ENCODE peak calls at places on chromosomes 3 and 15, in five cellular contexts. One of them, this sample, is unnamed.

GRCh38 chr3:36446230-36446629 is 65.9 kb downstream of the STAC start:
- DNase-seq in pancreas: no peak
- DNase-seq in OCI-LY7: no peak
- DNase-seq in cardiac muscle cell: no peak
- DNase-seq in GM12865: no peak
- DNase-seq in this sample: no peak

GRCh38 chr3:180142041-180142440 is 105.3 kb upstream of the PEX5L start:
- DNase-seq in OCI-LY7: no peak
- DNase-seq in cardiac muscle cell: no peak
- DNase-seq in GM12865: no peak
- DNase-seq in pancreas: no peak
- DNase-seq in this sample: no peak

GRCh38 chr15:91472316-91472756 is 372.3 kb downstream of the SV2B start:
- DNase-seq in pancreas: no peak
- DNase-seq in GM12865: no peak
- DNase-seq in OCI-LY7: no peak
- DNase-seq in cardiac muscle cell: no peak
- DNase-seq in this sample: no peak

GRCh38 chr3:140571836-140572235 is 106.0 kb upstream of the TRIM42 start:
- DNase-seq in pancreas: no peak
- DNase-seq in OCI-LY7: no peak
- DNase-seq in cardiac muscle cell: no peak
- DNase-seq in GM12865: no peak
- DNase-seq in this sample: no peak

GRCh38 chr3:159721324-159721723 is 267.3 kb upstream of the IL12A start:
- DNase-seq in OCI-LY7: no peak
- DNase-seq in GM12865: no peak
- DNase-seq in cardiac muscle cell: no peak
- DNase-seq in pancreas: no peak
- DNase-seq in this sample: no peak

GRCh38 chr3:30286007-30286669 is 320.3 kb upstream of the TGFBR2 start:
- DNase-seq in cardiac muscle cell: peak; percentile 99
- DNase-seq in pancreas: peak; percentile 81
- DNase-seq in GM12865: no peak
- DNase-seq in OCI-LY7: no peak
- DNase-seq in this sample: no peak

GRCh38 chr15:80800067-80800466 is 20.9 kb downstream of the CEMIP start:
- DNase-seq in pancreas: no peak
- DNase-seq in GM12865: no peak
- DNase-seq in OCI-LY7: no peak
- DNase-seq in cardiac muscle cell: no peak
- DNase-seq in this sample: no peak

GRCh38 chr3:51538115-51538458 is 432 bp upstream of the RAD54L2 start:
- DNase-seq in cardiac muscle cell: peak; percentile 14
- DNase-seq in pancreas: peak; percentile 14
- DNase-seq in GM12865: peak; percentile 24
- DNase-seq in OCI-LY7: peak; percentile 27
- DNase-seq in this sample: no peak

GRCh38 chr15:52005748-52006701 is 13.0 kb upstream of the MAPK6 start:
- DNase-seq in cardiac muscle cell: peak; percentile 55
- DNase-seq in OCI-LY7: no peak
- DNase-seq in pancreas: no peak
- DNase-seq in GM12865: peak; percentile 94
- DNase-seq in this sample: no peak

GRCh38 chr15:80203361-80203885 is 48.6 kb downstream of the CTXND1 start:
- DNase-seq in OCI-LY7: no peak
- DNase-seq in GM12865: no peak
- DNase-seq in pancreas: no peak
- DNase-seq in cardiac muscle cell: no peak
- DNase-seq in this sample: no peak

GRCh38 chr15:31905054-31905453 is 125.3 kb upstream of the CHRNA7 start:
- DNase-seq in cardiac muscle cell: no peak
- DNase-seq in pancreas: no peak
- DNase-seq in GM12865: no peak
- DNase-seq in OCI-LY7: no peak
- DNase-seq in this sample: no peak

GRCh38 chr3:69753179-69753775 is 14.0 kb downstream of the MITF start:
- DNase-seq in pancreas: no peak
- DNase-seq in OCI-LY7: no peak
- DNase-seq in GM12865: no peak
- DNase-seq in cardiac muscle cell: no peak
- DNase-seq in this sample: no peak

GRCh38 chr3:37770938-37771918 is 90.5 kb upstream of the CTDSPL start:
- DNase-seq in pancreas: peak; percentile 68
- DNase-seq in cardiac muscle cell: peak; percentile 65
- DNase-seq in GM12865: no peak
- DNase-seq in OCI-LY7: no peak
- DNase-seq in this sample: no peak

GRCh38 chr3:53518495-53518981 is 24.1 kb downstream of the CACNA1D start:
- DNase-seq in OCI-LY7: no peak
- DNase-seq in GM12865: no peak
- DNase-seq in pancreas: no peak
- DNase-seq in cardiac muscle cell: peak; percentile 34
- DNase-seq in this sample: no peak

GRCh38 chr3:11568503-11569155 is 75.1 kb downstream of the VGLL4 start:
- DNase-seq in cardiac muscle cell: peak; percentile 92
- DNase-seq in OCI-LY7: no peak
- DNase-seq in pancreas: no peak
- DNase-seq in GM12865: no peak
- DNase-seq in this sample: no peak

GRCh38 chr15:55574096-55574495 is 14.0 kb downstream of the PYGO1 start:
- DNase-seq in pancreas: no peak
- DNase-seq in cardiac muscle cell: no peak
- DNase-seq in GM12865: no peak
- DNase-seq in OCI-LY7: no peak
- DNase-seq in this sample: no peak

GRCh38 chr15:54250351-54250750 is 272.1 kb downstream of the UNC13C start:
- DNase-seq in cardiac muscle cell: no peak
- DNase-seq in pancreas: no peak
- DNase-seq in OCI-LY7: no peak
- DNase-seq in GM12865: no peak
- DNase-seq in this sample: no peak

GRCh38 chr3:139265131-139266016 is 78.4 kb upstream of the MRPS22 start:
- DNase-seq in GM12865: no peak
- DNase-seq in OCI-LY7: no peak
- DNase-seq in pancreas: no peak
- DNase-seq in cardiac muscle cell: no peak
- DNase-seq in this sample: no peak

GRCh38 chr3:68931406-68932149 is 769 bp downstream of the TAFA4 start:
- DNase-seq in OCI-LY7: no peak
- DNase-seq in cardiac muscle cell: no peak
- DNase-seq in GM12865: no peak
- DNase-seq in pancreas: no peak
- DNase-seq in this sample: peak; percentile 14

GRCh38 chr3:142940000-142940399 is 23.5 kb downstream of the PAQR9 start:
- DNase-seq in pancreas: no peak
- DNase-seq in GM12865: no peak
- DNase-seq in OCI-LY7: no peak
- DNase-seq in cardiac muscle cell: no peak
- DNase-seq in this sample: no peak

GRCh38 chr15:98142584-98142983 is 182.1 kb downstream of the ARRDC4 start:
- DNase-seq in GM12865: no peak
- DNase-seq in OCI-LY7: no peak
- DNase-seq in pancreas: no peak
- DNase-seq in cardiac muscle cell: no peak
- DNase-seq in this sample: no peak

GRCh38 chr15:65916664-65917406 is 47.5 kb downstream of the RAB11A start:
- DNase-seq in GM12865: peak; percentile 90
- DNase-seq in pancreas: peak; percentile 60
- DNase-seq in OCI-LY7: peak; percentile 35
- DNase-seq in cardiac muscle cell: peak; percentile 79
- DNase-seq in this sample: peak; percentile 84

GRCh38 chr15:86624261-86625036 is 544.8 kb downstream of the AGBL1 start:
- DNase-seq in OCI-LY7: peak; percentile 1
- DNase-seq in cardiac muscle cell: peak; percentile 63
- DNase-seq in GM12865: peak; percentile 23
- DNase-seq in pancreas: no peak
- DNase-seq in this sample: peak; percentile 26

GRCh38 chr15:55218068-55218467 is 21.3 kb upstream of the RSL24D1 start:
- DNase-seq in GM12865: no peak
- DNase-seq in pancreas: no peak
- DNase-seq in OCI-LY7: no peak
- DNase-seq in cardiac muscle cell: no peak
- DNase-seq in this sample: no peak

GRCh38 chr3:194272221-194272620 is 78.9 kb downstream of the CPN2 start:
- DNase-seq in OCI-LY7: no peak
- DNase-seq in GM12865: no peak
- DNase-seq in pancreas: no peak
- DNase-seq in cardiac muscle cell: no peak
- DNase-seq in this sample: no peak

GRCh38 chr3:14516738-14517345 is 23.3 kb downstream of the GRIP2 start:
- DNase-seq in GM12865: no peak
- DNase-seq in pancreas: no peak
- DNase-seq in cardiac muscle cell: no peak
- DNase-seq in OCI-LY7: no peak
- DNase-seq in this sample: peak; percentile 6

GRCh38 chr3:134057006-134057832 is 27.5 kb upstream of the SLCO2A1 start:
- DNase-seq in OCI-LY7: no peak
- DNase-seq in pancreas: no peak
- DNase-seq in cardiac muscle cell: no peak
- DNase-seq in GM12865: no peak
- DNase-seq in this sample: no peak

GRCh38 chr15:85289677-85290365 is 90.6 kb upstream of the AKAP13 start:
- DNase-seq in pancreas: peak; percentile 64
- DNase-seq in OCI-LY7: peak; percentile 55
- DNase-seq in GM12865: peak; percentile 35
- DNase-seq in cardiac muscle cell: peak; percentile 66
- DNase-seq in this sample: no peak

GRCh38 chr15:85618956-85619491 is 175.7 kb downstream of the KLHL25 start:
- DNase-seq in pancreas: peak; percentile 53
- DNase-seq in cardiac muscle cell: peak; percentile 98
- DNase-seq in GM12865: peak; percentile 29
- DNase-seq in OCI-LY7: no peak
- DNase-seq in this sample: peak; percentile 41

GRCh38 chr3:114569186-114569585 is 275.4 kb downstream of the TIGIT start:
- DNase-seq in pancreas: no peak
- DNase-seq in cardiac muscle cell: no peak
- DNase-seq in OCI-LY7: no peak
- DNase-seq in GM12865: no peak
- DNase-seq in this sample: no peak

GRCh38 chr3:47096955-47097354 is 67.0 kb downstream of the SETD2 start:
- DNase-seq in cardiac muscle cell: peak; percentile 37
- DNase-seq in pancreas: no peak
- DNase-seq in GM12865: no peak
- DNase-seq in OCI-LY7: no peak
- DNase-seq in this sample: no peak

GRCh38 chr15:79680721-79681120 is 216.1 kb downstream of the MTHFS start:
- DNase-seq in OCI-LY7: no peak
- DNase-seq in pancreas: no peak
- DNase-seq in GM12865: peak; percentile 37
- DNase-seq in cardiac muscle cell: peak; percentile 67
- DNase-seq in this sample: no peak

GRCh38 chr3:194872669-194872977 is 186.9 kb downstream of the FAM43A start:
- DNase-seq in OCI-LY7: no peak
- DNase-seq in pancreas: no peak
- DNase-seq in cardiac muscle cell: no peak
- DNase-seq in GM12865: no peak
- DNase-seq in this sample: no peak

GRCh38 chr3:14646589-14647413 is 4.8 kb upstream of the CCDC174 start:
- DNase-seq in cardiac muscle cell: no peak
- DNase-seq in OCI-LY7: no peak
- DNase-seq in pancreas: no peak
- DNase-seq in GM12865: no peak
- DNase-seq in this sample: no peak

DNA sequence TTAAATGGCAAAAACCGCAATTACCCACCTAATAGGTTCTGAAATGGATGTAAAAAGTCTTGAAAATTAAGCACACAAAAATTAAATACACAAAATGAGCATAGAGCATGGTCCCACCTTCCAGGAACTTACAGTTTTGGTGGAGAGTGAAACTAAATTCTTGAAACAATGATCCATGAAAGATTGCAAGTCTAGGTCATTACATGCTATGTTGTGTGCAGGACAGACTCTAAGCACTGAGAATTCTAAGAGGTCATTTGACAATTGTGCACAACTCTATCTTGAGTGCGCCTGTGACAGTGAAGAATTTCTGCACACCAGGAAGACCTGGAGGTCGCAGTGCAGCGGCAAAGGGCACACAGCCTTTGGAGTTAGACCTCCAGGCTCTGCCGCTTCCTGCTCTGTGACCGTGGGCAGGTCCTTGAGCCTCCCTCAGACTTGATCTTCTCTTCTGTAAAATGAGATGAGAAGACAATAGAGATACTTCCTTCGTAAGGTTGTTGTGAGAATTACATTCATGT is 153.3 kb upstream of the TPM1 start:
- DNase-seq in GM12865: no peak
- DNase-seq in cardiac muscle cell: no peak
- DNase-seq in OCI-LY7: no peak
- DNase-seq in pancreas: no peak
- DNase-seq in this sample: no peak
- TF ChIP-seq CTCF in GM12865: no peak
- TF ChIP-seq CTCF in cardiac muscle cell: no peak
- TF ChIP-seq CTCF in OCI-LY7: no peak
- TF ChIP-seq CTCF in pancreas: no peak
- TF ChIP-seq CTCF in this sample: no peak

DNA sequence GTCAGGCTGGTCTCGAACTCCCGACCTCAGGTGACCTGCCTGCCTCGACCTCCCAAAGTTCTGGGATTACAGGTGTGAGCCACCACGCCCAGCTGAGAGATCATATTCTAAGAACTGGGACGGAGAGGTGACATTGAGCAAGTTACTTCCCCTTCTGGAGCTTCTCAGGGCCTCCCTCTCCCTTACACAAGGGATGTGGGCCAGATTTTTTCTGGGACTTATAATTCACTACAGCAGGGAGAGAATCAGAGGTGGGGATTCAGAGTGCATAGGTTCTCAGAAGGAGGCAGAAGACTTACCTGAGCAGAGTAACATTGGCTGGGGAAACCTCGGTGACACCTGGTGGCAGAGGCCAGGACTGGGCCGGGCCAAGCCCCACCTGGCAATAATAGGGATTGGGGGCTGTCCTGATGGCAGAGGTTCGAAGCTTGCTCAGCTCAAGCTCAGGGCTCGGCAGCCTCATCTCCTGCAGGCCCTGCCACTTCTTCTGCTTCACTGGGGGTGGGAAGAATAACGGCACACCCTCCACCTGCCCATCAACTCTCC is 6.8 kb downstream of the LTK start:
- DNase-seq in OCI-LY7: peak; percentile 19
- DNase-seq in GM12865: no peak
- DNase-seq in pancreas: no peak
- DNase-seq in cardiac muscle cell: no peak
- DNase-seq in this sample: no peak
- TF ChIP-seq CTCF in OCI-LY7: peak; percentile 55
- TF ChIP-seq CTCF in GM12865: no peak
- TF ChIP-seq CTCF in pancreas: no peak
- TF ChIP-seq CTCF in cardiac muscle cell: no peak
- TF ChIP-seq CTCF in this sample: no peak

GRCh38 chr3:192545346-192545745 is 182.0 kb downstream of the FGF12 start:
- DNase-seq in cardiac muscle cell: no peak
- DNase-seq in GM12865: no peak
- DNase-seq in OCI-LY7: no peak
- DNase-seq in pancreas: no peak
- DNase-seq in this sample: no peak
- TF ChIP-seq CTCF in cardiac muscle cell: no peak
- TF ChIP-seq CTCF in GM12865: no peak
- TF ChIP-seq CTCF in OCI-LY7: no peak
- TF ChIP-seq CTCF in pancreas: no peak
- TF ChIP-seq CTCF in this sample: no peak

GRCh38 chr3:127342735-127343134 is 54.9 kb upstream of the PRR20G start:
- DNase-seq in GM12865: no peak
- DNase-seq in pancreas: no peak
- DNase-seq in OCI-LY7: no peak
- DNase-seq in cardiac muscle cell: no peak
- DNase-seq in this sample: no peak
- TF ChIP-seq CTCF in GM12865: peak; percentile 17
- TF ChIP-seq CTCF in pancreas: no peak
- TF ChIP-seq CTCF in OCI-LY7: no peak
- TF ChIP-seq CTCF in cardiac muscle cell: no peak
- TF ChIP-seq CTCF in this sample: no peak

GRCh38 chr3:62817678-62818077 is 57.5 kb downstream of the CADPS start:
- DNase-seq in OCI-LY7: peak; percentile 74
- DNase-seq in cardiac muscle cell: no peak
- DNase-seq in GM12865: no peak
- DNase-seq in pancreas: no peak
- DNase-seq in this sample: no peak
- TF ChIP-seq CTCF in OCI-LY7: no peak
- TF ChIP-seq CTCF in cardiac muscle cell: no peak
- TF ChIP-seq CTCF in GM12865: no peak
- TF ChIP-seq CTCF in pancreas: no peak
- TF ChIP-seq CTCF in this sample: no peak